ENCODE peak calls at places on chromosome 11, in six cellular contexts. One of them, this sample, is unnamed.

GRCh38 chr11:96228472-96228871 is 114.5 kb downstream of the MAML2 start:
- DNase-seq in endothelial cell of umbilical vein: peak
- DNase-seq in tibial nerve: peak
- DNase-seq in IMR-90: peak
- DNase-seq in ovary: peak
- DNase-seq in prostate gland: peak
- DNase-seq in this sample: peak

GRCh38 chr11:113474362-113475159 is 637 bp downstream of the DRD2 start:
- DNase-seq in endothelial cell of umbilical vein: peak
- DNase-seq in prostate gland: peak
- DNase-seq in tibial nerve: peak
- DNase-seq in IMR-90: peak
- DNase-seq in ovary: peak
- DNase-seq in this sample: peak

GRCh38 chr11:9590717-9591116 is 17.2 kb downstream of the WEE1 start:
- DNase-seq in tibial nerve: no peak
- DNase-seq in endothelial cell of umbilical vein: no peak
- DNase-seq in ovary: no peak
- DNase-seq in IMR-90: no peak
- DNase-seq in prostate gland: no peak
- DNase-seq in this sample: no peak

GRCh38 chr11:110077866-110078325 is 15.3 kb upstream of the ZC3H12C start:
- DNase-seq in endothelial cell of umbilical vein: peak
- DNase-seq in ovary: no peak
- DNase-seq in IMR-90: peak
- DNase-seq in tibial nerve: no peak
- DNase-seq in prostate gland: no peak
- DNase-seq in this sample: no peak

GRCh38 chr11:71321433-71322191 is 69.2 kb upstream of the SHANK2 start:
- DNase-seq in prostate gland: no peak
- DNase-seq in endothelial cell of umbilical vein: no peak
- DNase-seq in ovary: no peak
- DNase-seq in tibial nerve: no peak
- DNase-seq in IMR-90: no peak
- DNase-seq in this sample: no peak

GRCh38 chr11:5336331-5336730 is 7.0 kb downstream of the OR51B5 start:
- DNase-seq in prostate gland: no peak
- DNase-seq in tibial nerve: no peak
- DNase-seq in ovary: no peak
- DNase-seq in endothelial cell of umbilical vein: no peak
- DNase-seq in IMR-90: peak
- DNase-seq in this sample: no peak

GRCh38 chr11:78203184-78203583 is 14.5 kb downstream of the USP35 start:
- DNase-seq in IMR-90: no peak
- DNase-seq in ovary: no peak
- DNase-seq in prostate gland: no peak
- DNase-seq in tibial nerve: no peak
- DNase-seq in endothelial cell of umbilical vein: no peak
- DNase-seq in this sample: no peak

GRCh38 chr11:65646921-65647701 is 9.2 kb downstream of the SIPA1 start:
- DNase-seq in IMR-90: no peak
- DNase-seq in endothelial cell of umbilical vein: peak
- DNase-seq in prostate gland: peak
- DNase-seq in ovary: peak
- DNase-seq in tibial nerve: no peak
- DNase-seq in this sample: no peak

GRCh38 chr11:1636291-1636950 is 6.8 kb downstream of the KRTAP5-5 start:
- DNase-seq in ovary: no peak
- DNase-seq in IMR-90: no peak
- DNase-seq in endothelial cell of umbilical vein: no peak
- DNase-seq in prostate gland: no peak
- DNase-seq in tibial nerve: no peak
- DNase-seq in this sample: no peak

GRCh38 chr11:9138612-9139579 is 47.5 kb upstream of the SCUBE2 start:
- DNase-seq in IMR-90: peak
- DNase-seq in tibial nerve: no peak
- DNase-seq in ovary: peak
- DNase-seq in prostate gland: peak
- DNase-seq in endothelial cell of umbilical vein: peak
- DNase-seq in this sample: no peak

GRCh38 chr11:9053631-9054030 is 37.8 kb downstream of the SCUBE2 start:
- DNase-seq in ovary: no peak
- DNase-seq in tibial nerve: no peak
- DNase-seq in IMR-90: peak
- DNase-seq in endothelial cell of umbilical vein: no peak
- DNase-seq in prostate gland: no peak
- DNase-seq in this sample: no peak

GRCh38 chr11:96113100-96113710 is 189.3 kb upstream of the MTMR2 start:
- DNase-seq in tibial nerve: no peak
- DNase-seq in endothelial cell of umbilical vein: peak
- DNase-seq in ovary: no peak
- DNase-seq in IMR-90: peak
- DNase-seq in prostate gland: no peak
- DNase-seq in this sample: no peak

GRCh38 chr11:122348658-122349451 is 232.8 kb upstream of the BLID start:
- DNase-seq in endothelial cell of umbilical vein: no peak
- DNase-seq in tibial nerve: no peak
- DNase-seq in prostate gland: no peak
- DNase-seq in IMR-90: no peak
- DNase-seq in ovary: no peak
- DNase-seq in this sample: no peak

GRCh38 chr11:28636033-28636432 is 527.8 kb downstream of the METTL15 start:
- DNase-seq in tibial nerve: no peak
- DNase-seq in endothelial cell of umbilical vein: no peak
- DNase-seq in prostate gland: no peak
- DNase-seq in IMR-90: no peak
- DNase-seq in ovary: no peak
- DNase-seq in this sample: no peak

GRCh38 chr11:77672276-77672675 is 34.7 kb upstream of the CLNS1A start:
- DNase-seq in prostate gland: no peak
- DNase-seq in endothelial cell of umbilical vein: no peak
- DNase-seq in IMR-90: peak
- DNase-seq in ovary: no peak
- DNase-seq in tibial nerve: no peak
- DNase-seq in this sample: no peak

GRCh38 chr11:13868710-13869403 is 93.7 kb upstream of the SPON1 start:
- DNase-seq in tibial nerve: no peak
- DNase-seq in ovary: no peak
- DNase-seq in endothelial cell of umbilical vein: no peak
- DNase-seq in prostate gland: no peak
- DNase-seq in IMR-90: no peak
- DNase-seq in this sample: no peak

GRCh38 chr11:17117262-17117661 is 39.8 kb upstream of the RPS13 start:
- DNase-seq in IMR-90: no peak
- DNase-seq in tibial nerve: no peak
- DNase-seq in ovary: no peak
- DNase-seq in endothelial cell of umbilical vein: no peak
- DNase-seq in prostate gland: no peak
- DNase-seq in this sample: no peak

GRCh38 chr11:98862169-98862568 is 158.6 kb upstream of the CNTN5 start:
- DNase-seq in tibial nerve: no peak
- DNase-seq in endothelial cell of umbilical vein: no peak
- DNase-seq in prostate gland: no peak
- DNase-seq in IMR-90: no peak
- DNase-seq in ovary: no peak
- DNase-seq in this sample: no peak

GRCh38 chr11:107682182-107682971 is 29.5 kb downstream of the SLN start:
- DNase-seq in endothelial cell of umbilical vein: no peak
- DNase-seq in prostate gland: no peak
- DNase-seq in tibial nerve: no peak
- DNase-seq in ovary: no peak
- DNase-seq in IMR-90: no peak
- DNase-seq in this sample: peak

GRCh38 chr11:30412509-30412908 is 89.6 kb downstream of the ARL14EP start:
- DNase-seq in prostate gland: no peak
- DNase-seq in ovary: no peak
- DNase-seq in IMR-90: no peak
- DNase-seq in endothelial cell of umbilical vein: no peak
- DNase-seq in tibial nerve: no peak
- DNase-seq in this sample: no peak

GRCh38 chr11:8039530-8040260 is 41.3 kb upstream of the TUB start:
- DNase-seq in prostate gland: no peak
- DNase-seq in ovary: no peak
- DNase-seq in IMR-90: no peak
- DNase-seq in tibial nerve: no peak
- DNase-seq in endothelial cell of umbilical vein: no peak
- DNase-seq in this sample: no peak

GRCh38 chr11:78000193-78000592 is 5.7 kb upstream of the INTS4 start:
- DNase-seq in tibial nerve: no peak
- DNase-seq in endothelial cell of umbilical vein: peak
- DNase-seq in ovary: no peak
- DNase-seq in IMR-90: peak
- DNase-seq in prostate gland: peak
- DNase-seq in this sample: no peak

GRCh38 chr11:1202776-1203504 is 19.9 kb upstream of the MUC5B start:
- DNase-seq in prostate gland: peak
- DNase-seq in tibial nerve: peak
- DNase-seq in IMR-90: peak
- DNase-seq in endothelial cell of umbilical vein: peak
- DNase-seq in ovary: peak
- DNase-seq in this sample: no peak

GRCh38 chr11:68980776-68981065 is at the start of gene MRGPRD:
- DNase-seq in tibial nerve: no peak
- DNase-seq in prostate gland: no peak
- DNase-seq in IMR-90: no peak
- DNase-seq in ovary: no peak
- DNase-seq in endothelial cell of umbilical vein: no peak
- DNase-seq in this sample: no peak

GRCh38 chr11:89275966-89276365 is 98.3 kb downstream of the TYR start:
- DNase-seq in tibial nerve: no peak
- DNase-seq in ovary: no peak
- DNase-seq in endothelial cell of umbilical vein: no peak
- DNase-seq in IMR-90: no peak
- DNase-seq in prostate gland: no peak
- DNase-seq in this sample: no peak

GRCh38 chr11:89279176-89279575 is 101.5 kb downstream of the TYR start:
- DNase-seq in prostate gland: no peak
- DNase-seq in endothelial cell of umbilical vein: no peak
- DNase-seq in ovary: no peak
- DNase-seq in IMR-90: no peak
- DNase-seq in tibial nerve: no peak
- DNase-seq in this sample: no peak
- TF ChIP-seq POLR2A in prostate gland: no peak
- TF ChIP-seq POLR2A in endothelial cell of umbilical vein: no peak
- TF ChIP-seq POLR2A in ovary: no peak
- TF ChIP-seq POLR2A in IMR-90: no peak
- TF ChIP-seq POLR2A in tibial nerve: no peak
- TF ChIP-seq POLR2A in this sample: no peak

DNA sequence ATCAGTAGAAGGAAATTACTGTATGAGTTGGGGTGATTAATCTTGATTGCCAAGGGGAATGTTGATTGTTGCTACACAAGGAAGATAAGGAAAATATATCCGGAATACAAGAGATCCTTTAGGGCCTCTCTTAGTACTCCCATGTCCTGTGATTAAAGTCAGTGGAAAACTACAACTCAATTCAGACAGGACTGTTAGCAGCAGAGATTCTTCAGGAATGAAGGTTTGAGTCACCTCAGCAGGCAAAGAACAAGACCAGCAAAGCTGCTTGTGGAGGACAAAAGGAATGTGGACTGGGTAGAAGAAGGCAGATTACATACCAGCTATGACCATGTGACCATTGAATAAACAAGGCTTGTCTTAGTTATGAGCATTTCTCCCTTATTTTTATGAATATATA is 478.2 kb downstream of the BUD13 start:
- DNase-seq in IMR-90: peak
- DNase-seq in tibial nerve: no peak
- DNase-seq in ovary: no peak
- DNase-seq in endothelial cell of umbilical vein: peak
- DNase-seq in prostate gland: no peak
- DNase-seq in this sample: no peak
- TF ChIP-seq POLR2A in IMR-90: no peak
- TF ChIP-seq POLR2A in tibial nerve: no peak
- TF ChIP-seq POLR2A in ovary: no peak
- TF ChIP-seq POLR2A in endothelial cell of umbilical vein: no peak
- TF ChIP-seq POLR2A in prostate gland: no peak
- TF ChIP-seq POLR2A in this sample: no peak

DNA sequence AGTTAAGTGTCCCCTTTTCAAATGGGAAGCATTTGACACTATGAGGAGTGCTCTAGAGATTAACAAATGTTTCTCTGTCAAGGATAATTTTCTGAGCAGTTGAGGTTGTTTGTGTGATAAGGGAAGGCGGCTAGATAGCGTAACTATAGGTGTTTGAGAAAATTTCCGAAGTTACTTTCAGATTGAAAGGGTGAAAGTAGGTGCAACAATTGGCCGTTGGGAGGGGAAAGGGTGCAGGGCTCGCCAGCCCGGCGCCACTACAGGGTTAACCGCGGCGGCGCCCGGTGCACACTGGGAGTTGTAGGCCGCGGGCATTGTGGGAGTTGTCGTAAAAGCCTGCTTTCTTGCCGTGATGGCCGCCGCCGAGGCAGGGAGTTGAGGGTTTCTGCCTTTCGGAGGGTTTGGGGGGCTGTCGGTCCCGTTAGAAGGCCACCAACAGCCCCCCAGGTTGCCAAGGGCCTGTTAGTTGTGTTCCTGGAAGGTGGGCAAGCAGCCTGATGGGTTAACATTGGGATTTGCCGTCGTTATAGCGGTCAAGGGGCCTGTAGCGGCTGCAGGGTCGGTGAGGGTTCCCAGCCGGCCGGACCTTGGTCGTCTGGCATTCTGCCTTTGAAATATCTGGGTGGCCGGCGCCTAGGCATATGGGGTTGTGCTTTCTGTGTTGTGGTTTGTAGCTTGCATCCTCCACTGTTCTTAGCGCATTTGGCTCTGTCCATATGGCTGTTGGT is 36.5 kb upstream of the HSD17B12 start:
- DNase-seq in endothelial cell of umbilical vein: peak
- DNase-seq in ovary: peak
- DNase-seq in IMR-90: peak
- DNase-seq in tibial nerve: peak
- DNase-seq in prostate gland: peak
- DNase-seq in this sample: peak
- TF ChIP-seq POLR2A in endothelial cell of umbilical vein: peak
- TF ChIP-seq POLR2A in ovary: no peak
- TF ChIP-seq POLR2A in IMR-90: peak
- TF ChIP-seq POLR2A in tibial nerve: no peak
- TF ChIP-seq POLR2A in prostate gland: no peak
- TF ChIP-seq POLR2A in this sample: no peak

GRCh38 chr11:93743316-93743715 is 1.8 kb downstream of the C11orf54 start:
- DNase-seq in prostate gland: no peak
- DNase-seq in endothelial cell of umbilical vein: no peak
- DNase-seq in tibial nerve: no peak
- DNase-seq in IMR-90: no peak
- DNase-seq in ovary: peak
- DNase-seq in this sample: no peak

GRCh38 chr11:93741094-93741881 is at the start of the genes C11orf54 and TAF1D:
- DNase-seq in endothelial cell of umbilical vein: peak
- DNase-seq in ovary: peak
- DNase-seq in tibial nerve: peak
- DNase-seq in IMR-90: peak
- DNase-seq in prostate gland: peak
- DNase-seq in this sample: peak

GRCh38 chr11:93740802-93741093 is 547 bp downstream of the TAF1D start:
- DNase-seq in ovary: peak
- DNase-seq in IMR-90: peak
- DNase-seq in endothelial cell of umbilical vein: peak
- DNase-seq in prostate gland: peak
- DNase-seq in tibial nerve: peak
- DNase-seq in this sample: peak

GRCh38 chr11:93740031-93740801 is 1.1 kb downstream of the TAF1D start:
- DNase-seq in prostate gland: no peak
- DNase-seq in IMR-90: peak
- DNase-seq in tibial nerve: no peak
- DNase-seq in ovary: no peak
- DNase-seq in endothelial cell of umbilical vein: peak
- DNase-seq in this sample: no peak

GRCh38 chr11:93741882-93742226 is 382 bp downstream of the C11orf54 start:
- DNase-seq in IMR-90: peak
- DNase-seq in prostate gland: peak
- DNase-seq in tibial nerve: no peak
- DNase-seq in endothelial cell of umbilical vein: no peak
- DNase-seq in ovary: no peak
- DNase-seq in this sample: no peak
- TF ChIP-seq POLR2A in IMR-90: no peak
- TF ChIP-seq POLR2A in prostate gland: no peak
- TF ChIP-seq POLR2A in tibial nerve: no peak
- TF ChIP-seq POLR2A in endothelial cell of umbilical vein: no peak
- TF ChIP-seq POLR2A in ovary: no peak
- TF ChIP-seq POLR2A in this sample: no peak